ENCODE peak calls at places on chromosomes 7 and 10, in seven cellular contexts. One of them, this sample, is unnamed.

GRCh38 chr7:36802459-36802858 is 78.2 kb upstream of the AOAH start:
- DNase-seq in amniotic stem cell: no peak
- DNase-seq in H54: no peak
- DNase-seq in NCI-H2029: no peak
- DNase-seq in tibial nerve: no peak
- DNase-seq in GOT3: no peak
- DNase-seq in left cardiac atrium: no peak
- DNase-seq in this sample: no peak

GRCh38 chr10:114868801-114869200 is 47.2 kb downstream of the FHIP2A start:
- DNase-seq in amniotic stem cell: no peak
- DNase-seq in NCI-H2029: no peak
- DNase-seq in H54: no peak
- DNase-seq in tibial nerve: no peak
- DNase-seq in left cardiac atrium: no peak
- DNase-seq in GOT3: no peak
- DNase-seq in this sample: no peak

GRCh38 chr7:12490105-12490688 is 80.3 kb upstream of the SCIN start:
- DNase-seq in tibial nerve: no peak
- DNase-seq in GOT3: no peak
- DNase-seq in NCI-H2029: peak
- DNase-seq in amniotic stem cell: peak
- DNase-seq in left cardiac atrium: no peak
- DNase-seq in H54: no peak
- DNase-seq in this sample: no peak

GRCh38 chr10:71063431-71063830 is 148.9 kb upstream of the UNC5B start:
- DNase-seq in NCI-H2029: no peak
- DNase-seq in left cardiac atrium: no peak
- DNase-seq in H54: no peak
- DNase-seq in tibial nerve: no peak
- DNase-seq in GOT3: no peak
- DNase-seq in amniotic stem cell: no peak
- DNase-seq in this sample: no peak

GRCh38 chr7:98200364-98200763 is 10.9 kb upstream of the BHLHA15 start:
- DNase-seq in GOT3: no peak
- DNase-seq in left cardiac atrium: no peak
- DNase-seq in amniotic stem cell: no peak
- DNase-seq in H54: no peak
- DNase-seq in tibial nerve: no peak
- DNase-seq in NCI-H2029: no peak
- DNase-seq in this sample: no peak

GRCh38 chr10:106571216-106571954 is 593.1 kb downstream of the SORCS1 start:
- DNase-seq in tibial nerve: no peak
- DNase-seq in left cardiac atrium: no peak
- DNase-seq in amniotic stem cell: peak
- DNase-seq in NCI-H2029: no peak
- DNase-seq in H54: no peak
- DNase-seq in GOT3: no peak
- DNase-seq in this sample: no peak

GRCh38 chr7:158442260-158442659 is 145.4 kb downstream of the PTPRN2 start:
- DNase-seq in GOT3: no peak
- DNase-seq in NCI-H2029: no peak
- DNase-seq in amniotic stem cell: no peak
- DNase-seq in tibial nerve: no peak
- DNase-seq in H54: no peak
- DNase-seq in left cardiac atrium: no peak
- DNase-seq in this sample: no peak

GRCh38 chr10:17747883-17748550 is 4.0 kb upstream of the TMEM236 start:
- DNase-seq in left cardiac atrium: no peak
- DNase-seq in NCI-H2029: no peak
- DNase-seq in amniotic stem cell: no peak
- DNase-seq in H54: no peak
- DNase-seq in tibial nerve: no peak
- DNase-seq in GOT3: no peak
- DNase-seq in this sample: no peak

GRCh38 chr7:4177001-4177400 is 505.1 kb upstream of the FOXK1 start:
- DNase-seq in left cardiac atrium: no peak
- DNase-seq in NCI-H2029: no peak
- DNase-seq in GOT3: no peak
- DNase-seq in amniotic stem cell: no peak
- DNase-seq in tibial nerve: no peak
- DNase-seq in H54: no peak
- DNase-seq in this sample: no peak

GRCh38 chr7:104123786-104124185 is 84.0 kb downstream of the ORC5 start:
- DNase-seq in H54: peak
- DNase-seq in tibial nerve: no peak
- DNase-seq in NCI-H2029: no peak
- DNase-seq in amniotic stem cell: peak
- DNase-seq in GOT3: no peak
- DNase-seq in left cardiac atrium: no peak
- DNase-seq in this sample: no peak